ENCODE peak calls at places on chromosomes 4 and X, in five cellular contexts. F, D, U, R and C are unnamed samples.

GRCh38 chr4:166924456-166924855 is 309.8 kb downstream of the SPOCK3 start:
- DNase-seq in F (no peak), D (no peak), U (no peak), R (no peak), C (no peak)

GRCh38 chr4:53183754-53184153 is 182.1 kb downstream of the SCFD2 start:
- DNase-seq in F (no peak), D (no peak), U (no peak), R (no peak), C (no peak)

GRCh38 chrX:143455045-143455444 is 62.2 kb downstream of the SPANXN3 start:
- DNase-seq in F (no peak), D (no peak), U (no peak), R (no peak), C (no peak)

GRCh38 chr4:8122746-8123145 is 35.9 kb downstream of the ABLIM2 start:
- DNase-seq in F (no peak), D (no peak), U (no peak), R (no peak), C (no peak)

GRCh38 chr4:139901516-139902327 is 236.1 kb downstream of the MGST2 start:
- DNase-seq in F (no peak), D (no peak), U (no peak), R (no peak), C (no peak)

GRCh38 chr4:87961993-87962791 is 13.3 kb upstream of the SPP1 start:
- DNase-seq in F (no peak), D (no peak), U (no peak), R (no peak), C (no peak)

GRCh38 chr4:166680801-166681200 is 553.5 kb downstream of the SPOCK3 start:
- DNase-seq in F (no peak), D (no peak), U (no peak), R (no peak), C (no peak)

GRCh38 chr4:94352996-94353395 is 10.4 kb upstream of the HPGDS start:
- DNase-seq in F (no peak), D (no peak), U (no peak), R (no peak), C (no peak)

GRCh38 chrX:63930140-63930539 is 145.1 kb upstream of the ARHGEF9 start:
- DNase-seq in F (no peak), D (peak), U (no peak), R (no peak), C (no peak)

GRCh38 chrX:12138366-12139313 is at the start of gene FRMPD4:
- DNase-seq in F (no peak), D (peak), U (no peak), R (no peak), C (no peak)

GRCh38 chr4:72951628-72952027 is 117.9 kb downstream of the COX18 start:
- DNase-seq in F (no peak), D (no peak), U (no peak), R (no peak), C (no peak)

GRCh38 chr4:105709081-105709450 is 482 bp downstream of the GSTCD start:
- DNase-seq in F (no peak), D (no peak), U (no peak), R (no peak), C (peak)

GRCh38 chr4:150960818-150961217 is 54.3 kb downstream of the LRBA start:
- DNase-seq in F (no peak), D (peak), U (no peak), R (no peak), C (peak)

GRCh38 chr4:111919666-111920065 is 225.6 kb upstream of the FAM241A start:
- DNase-seq in F (no peak), D (no peak), U (no peak), R (no peak), C (no peak)

GRCh38 chr4:1249731-1250526 is 999 bp upstream of the CTBP1 start:
- DNase-seq in F (no peak), D (peak), U (no peak), R (peak), C (no peak)

GRCh38 chr4:129043523-129043922 is 49.8 kb downstream of the SCLT1 start:
- DNase-seq in F (no peak), D (no peak), U (no peak), R (no peak), C (no peak)

GRCh38 chr4:6925357-6925836 is 15.8 kb downstream of the TBC1D14 start:
- DNase-seq in F (no peak), D (no peak), U (no peak), R (peak), C (no peak)

GRCh38 chrX:10726647-10727046 is 106.3 kb upstream of the MID1 start:
- DNase-seq in F (no peak), D (no peak), U (no peak), R (no peak), C (no peak)

GRCh38 chr4:113331811-113332210 is 282.4 kb downstream of the ANK2 start:
- DNase-seq in F (no peak), D (peak), U (no peak), R (no peak), C (no peak)

GRCh38 chr4:1382776-1383727 is 23.2 kb downstream of the NKX1-1 start:
- DNase-seq in F (no peak), D (no peak), U (no peak), R (no peak), C (no peak)

GRCh38 chr4:15034071-15034764 is 31.9 kb downstream of the CPEB2 start:
- DNase-seq in F (no peak), D (no peak), U (no peak), R (no peak), C (no peak)

GRCh38 chr4:54228064-54228527 is 997 bp upstream of the PDGFRA start:
- DNase-seq in F (no peak), D (peak), U (peak), R (peak), C (no peak)

GRCh38 chr4:110619001-110619350 is 3.9 kb downstream of the PITX2 start:
- DNase-seq in F (no peak), D (no peak), U (no peak), R (no peak), C (no peak)

GRCh38 chr4:22045051-22045450 is 96.5 kb upstream of the KCNIP4 start:
- DNase-seq in F (no peak), D (no peak), U (no peak), R (no peak), C (no peak)

GRCh38 chr4:15740764-15741404 is 37.2 kb upstream of the CD38 start:
- DNase-seq in F (no peak), D (no peak), U (no peak), R (no peak), C (no peak)

GRCh38 chr4:189261475-189261874 is 679.2 kb upstream of the FRG1 start:
- DNase-seq in F (no peak), D (no peak), U (no peak), R (no peak), C (no peak)

GRCh38 chr4:23999714-24000113 is 109.9 kb upstream of the PPARGC1A start:
- DNase-seq in F (no peak), D (no peak), U (no peak), R (no peak), C (no peak)

GRCh38 chrX:153634236-153634635 is 12.8 kb upstream of the DUSP9 start:
- DNase-seq in F (no peak), D (no peak), U (no peak), R (no peak), C (no peak)

GRCh38 chr4:184632842-184633241 is 16.4 kb downstream of the CASP3 start:
- DNase-seq in F (no peak), D (no peak), U (no peak), R (no peak), C (no peak)

GRCh38 chr4:24262616-24263015 is 321.7 kb downstream of the DHX15 start:
- DNase-seq in F (no peak), D (no peak), U (no peak), R (no peak), C (no peak)

GRCh38 chr4:152259866-152260265 is 276.0 kb downstream of the FBXW7 start:
- DNase-seq in F (no peak), D (no peak), U (no peak), R (no peak), C (no peak)

GRCh38 chr4:54929459-54929858 is 195.9 kb downstream of the KDR start:
- DNase-seq in F (no peak), D (no peak), U (no peak), R (no peak), C (no peak)

GRCh38 chr4:77240469-77241066 is 83.6 kb downstream of the CCNG2 start:
- DNase-seq in F (peak), D (peak), U (peak), R (peak), C (peak)

GRCh38 chr4:1715002-1715761 is 3.1 kb upstream of the SLBP start:
- DNase-seq in F (no peak), D (peak), U (no peak), R (no peak), C (no peak)

GRCh38 chrX:72131317-72132294 is at the start of gene RTL5:
- DNase-seq in F (no peak), D (peak), U (peak), R (peak), C (no peak)

GRCh38 chr4:173038192-173038896 is 130.3 kb upstream of the GALNT7 start:
- DNase-seq in F (no peak), D (no peak), U (no peak), R (no peak), C (no peak)

GRCh38 chr4:38894340-38894982 is 26.9 kb downstream of the FAM114A1 start:
- DNase-seq in F (no peak), D (no peak), U (no peak), R (no peak), C (no peak)

GRCh38 chr4:11426003-11426402 is 2.7 kb downstream of the HS3ST1 start:
- DNase-seq in F (no peak), D (no peak), U (no peak), R (no peak), C (no peak)

GRCh38 chr4:15653864-15654391 is 1.2 kb downstream of the FBXL5 start:
- DNase-seq in F (no peak), D (no peak), U (no peak), R (no peak), C (no peak)